ENCODE peak calls at places on chromosomes 5 and 9, in five cellular contexts. S, J, K, L and N are unnamed samples.

GRCh38 chr9:13215791-13216554 is 63.5 kb downstream of the MPDZ start:
- DNase-seq in S (no peak), J (no peak), K (no peak), L (no peak), N (no peak)

GRCh38 chr5:4124201-4124852 is 528.7 kb downstream of the IRX1 start:
- DNase-seq in S (no peak), J (no peak), K (no peak), L (no peak), N (no peak)

GRCh38 chr5:178113841-178114324 is 551 bp downstream of the N4BP3 start:
- DNase-seq in S (no peak), J (no peak), K (no peak), L (no peak), N (no peak)

GRCh38 chr5:6545770-6546690 is 86.8 kb downstream of the NSUN2 start:
- DNase-seq in S (no peak), J (no peak), K (no peak), L (no peak), N (peak; percentile 79)

GRCh38 chr5:154138701-154139100 is 51.8 kb upstream of the GALNT10 start:
- DNase-seq in S (no peak), J (peak; percentile 79), K (no peak), L (no peak), N (peak; percentile 60)

GRCh38 chr5:119290607-119291006 is 65.2 kb upstream of the TNFAIP8 start:
- DNase-seq in S (no peak), J (no peak), K (no peak), L (no peak), N (no peak)

GRCh38 chr9:7363777-7364477 is 435.7 kb downstream of the DMAC1 start:
- DNase-seq in S (no peak), J (no peak), K (no peak), L (no peak), N (no peak)

GRCh38 chr5:1003296-1003937 is 5.2 kb upstream of the NKD2 start:
- DNase-seq in S (peak; percentile 88), J (peak; percentile 15), K (peak; percentile 12), L (no peak), N (no peak)

GRCh38 chr9:10855847-10856246 is 243.0 kb upstream of the PTPRD start:
- DNase-seq in S (no peak), J (no peak), K (no peak), L (no peak), N (no peak)

GRCh38 chr9:124448019-124448418 is 2.2 kb upstream of the ADGRD2 start:
- DNase-seq in S (no peak), J (peak; percentile 89), K (no peak), L (no peak), N (no peak)

GRCh38 chr9:138103111-138103823 is 225.7 kb downstream of the CACNA1B start:
- DNase-seq in S (peak; percentile 2), J (no peak), K (no peak), L (no peak), N (peak; percentile 89)

GRCh38 chr5:54361683-54362411 is 51.5 kb upstream of the ARL15 start:
- DNase-seq in S (no peak), J (no peak), K (no peak), L (no peak), N (no peak)

GRCh38 chr5:136892026-136892425 is 526.7 kb upstream of the TRPC7 start:
- DNase-seq in S (no peak), J (no peak), K (no peak), L (no peak), N (no peak)

GRCh38 chr9:4844031-4844430 is 51.3 kb downstream of the RCL1 start:
- DNase-seq in S (no peak), J (no peak), K (no peak), L (no peak), N (no peak)

GRCh38 chr9:124262596-124263045 is 4.9 kb downstream of the NEK6 start:
- DNase-seq in S (no peak), J (no peak), K (no peak), L (no peak), N (no peak)

GRCh38 chr5:158382473-158382872 is 523.5 kb upstream of the CLINT1 start:
- DNase-seq in S (peak; percentile 4), J (peak; percentile 90), K (peak; percentile 42), L (peak; percentile 44), N (peak; percentile 94)

GRCh38 chr5:4551034-4551433 is 589.1 kb upstream of the ADAMTS16 start:
- DNase-seq in S (no peak), J (no peak), K (no peak), L (no peak), N (no peak)

GRCh38 chr5:147860641-147861025 is 17.9 kb upstream of the SCGB3A2 start:
- DNase-seq in S (no peak), J (no peak), K (no peak), L (no peak), N (no peak)

GRCh38 chr9:121380941-121381340 is 10.9 kb upstream of the STOM start:
- DNase-seq in S (no peak), J (no peak), K (no peak), L (no peak), N (no peak)

GRCh38 chr9:114055061-114055460 is 23.0 kb downstream of the AMBP start:
- DNase-seq in S (no peak), J (no peak), K (no peak), L (no peak), N (no peak)

GRCh38 chr9:18489861-18490260 is 15.9 kb downstream of the ADAMTSL1 start:
- DNase-seq in S (no peak), J (peak; percentile 28), K (no peak), L (no peak), N (no peak)

GRCh38 chr9:133252301-133252776 is 22.7 kb downstream of the ABO start:
- DNase-seq in S (no peak), J (no peak), K (no peak), L (no peak), N (no peak)

GRCh38 chr9:13070612-13071595 is 208.6 kb downstream of the MPDZ start:
- DNase-seq in S (no peak), J (no peak), K (no peak), L (no peak), N (no peak)

GRCh38 chr9:105070176-105070575 is 142.2 kb upstream of the ABCA1 start:
- DNase-seq in S (no peak), J (no peak), K (no peak), L (no peak), N (no peak)

GRCh38 chr5:91443028-91443427 is 59.9 kb upstream of the ARRDC3 start:
- DNase-seq in S (no peak), J (no peak), K (no peak), L (no peak), N (no peak)

GRCh38 chr9:18834740-18835361 is 198.2 kb downstream of the SAXO1 start:
- DNase-seq in S (no peak), J (no peak), K (no peak), L (no peak), N (no peak)

GRCh38 chr9:38227061-38227540 is 158.1 kb upstream of the SHB start:
- DNase-seq in S (peak; percentile 28), J (peak; percentile 18), K (no peak), L (no peak), N (no peak)

GRCh38 chr9:38227656-38228055 is 158.6 kb upstream of the SHB start:
- DNase-seq in S (no peak), J (peak; percentile 16), K (no peak), L (no peak), N (no peak)

GRCh38 chr9:38228331-38229122 is 159.5 kb upstream of the SHB start:
- DNase-seq in S (no peak), J (no peak), K (no peak), L (no peak), N (peak; percentile 53)

GRCh38 chr9:38226491-38226951 is 157.5 kb upstream of the SHB start:
- DNase-seq in S (no peak), J (no peak), K (no peak), L (no peak), N (no peak)

GRCh38 chr9:38224941-38225340 is 155.9 kb upstream of the SHB start:
- DNase-seq in S (no peak), J (no peak), K (no peak), L (no peak), N (no peak)
- H3K4me3 ChIP-seq in S (no peak overlapping the region), J (no peak overlapping the region), K (no peak overlapping the region), L (no peak overlapping the region), N (no peak overlapping the region)

GRCh38 chr5:181031716-181032115 is 8.3 kb upstream of the BTNL9 start:
- DNase-seq in S (no peak), J (no peak), K (no peak), L (no peak), N (peak; percentile 84)

GRCh38 chr5:181027452-181028031 is 12.5 kb upstream of the BTNL9 start:
- DNase-seq in S (no peak), J (no peak), K (no peak), L (no peak), N (no peak)

GRCh38 chr5:181024245-181025029 is 15.6 kb upstream of the BTNL9 start:
- DNase-seq in S (no peak), J (no peak), K (no peak), L (no peak), N (no peak)

DNA sequence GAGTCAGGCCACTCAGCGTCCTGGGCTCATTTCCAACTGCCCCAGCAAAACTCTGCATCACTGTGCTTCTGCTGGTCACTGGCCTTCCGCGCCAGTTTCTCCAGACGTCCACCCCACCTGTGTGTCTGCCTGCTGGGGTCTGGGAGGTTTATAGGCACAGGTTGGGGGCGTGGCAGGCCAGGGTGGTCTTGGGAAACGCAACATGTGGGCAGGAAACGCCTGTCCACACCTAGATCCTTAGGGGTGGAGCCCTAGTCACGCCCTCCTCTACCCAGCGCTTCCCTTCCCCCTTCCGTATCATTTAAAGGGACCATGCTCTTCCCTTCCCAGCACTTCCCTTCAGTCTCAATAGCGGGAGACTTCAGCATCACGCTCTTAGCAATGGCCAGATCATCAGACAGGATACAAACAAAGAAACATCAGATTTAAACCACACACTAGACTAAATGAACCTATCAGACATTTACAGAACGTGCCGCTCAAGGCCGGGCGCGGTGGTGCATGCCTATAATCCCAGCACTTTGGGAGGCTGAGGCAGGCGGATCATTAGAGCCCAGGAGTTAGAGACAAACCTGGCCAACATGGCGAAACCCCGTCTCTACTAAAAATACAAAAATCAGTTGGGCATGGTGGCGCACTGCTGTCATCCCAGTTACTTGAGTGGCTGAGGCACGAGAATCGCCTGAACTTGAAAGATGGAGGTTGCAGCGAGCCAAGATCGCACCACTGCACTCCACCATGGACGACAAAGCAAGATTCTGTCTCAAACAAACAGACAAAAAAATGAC is 11.8 kb upstream of the BTNL9 start:
- DNase-seq in S (no peak), J (no peak), K (no peak), L (no peak), N (peak; percentile 55)
- TF ChIP-seq POLR2A in S (no peak), J (no peak), K (no peak), L (no peak), N (no peak)

DNA sequence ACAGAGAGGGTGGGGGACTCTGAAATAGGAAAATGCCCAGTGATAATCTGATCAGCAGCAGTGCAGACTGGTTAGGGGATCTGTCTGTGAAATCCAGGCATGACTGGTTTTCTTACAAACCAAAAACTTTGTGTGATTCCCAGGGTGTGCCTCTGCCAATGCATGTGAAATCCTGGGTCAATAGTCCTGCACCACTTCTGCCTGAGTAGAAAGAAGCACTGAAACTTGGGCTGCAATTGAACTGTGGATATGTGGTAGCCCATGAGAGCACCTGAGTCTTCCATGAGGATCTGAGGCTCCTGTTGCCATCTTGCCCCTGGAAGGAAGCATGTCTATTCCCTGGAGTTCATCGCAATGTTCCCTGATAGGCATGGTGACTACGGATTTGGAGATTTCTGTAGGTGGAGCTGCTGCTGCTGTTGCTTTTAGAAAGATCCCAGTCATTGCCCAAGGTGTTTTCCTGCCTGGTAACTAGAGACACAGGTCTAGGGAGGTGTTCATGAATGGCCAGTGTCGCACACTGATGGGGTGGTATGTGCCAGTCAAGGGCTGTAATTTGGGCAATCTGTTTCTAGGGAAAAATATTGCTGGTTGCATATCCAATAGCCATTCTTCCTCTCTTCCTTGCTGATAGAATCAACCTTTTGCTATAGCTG is 146.7 kb downstream of the CARTPT start:
- DNase-seq in S (no peak), J (no peak), K (no peak), L (no peak), N (no peak)
- H3K4me3 ChIP-seq in S (no peak overlapping the region), J (no peak overlapping the region), K (no peak overlapping the region), L (no peak overlapping the region), N (no peak overlapping the region)

GRCh38 chr5:140174472-140175366 is at the start of gene CYSTM1:
- DNase-seq in S (peak; percentile 97), J (peak; percentile 98), K (peak; percentile 96), L (peak; percentile 94), N (peak; percentile 98)
- TF ChIP-seq POLR2A in S (peak; percentile 97), J (peak; percentile 52), K (peak; percentile 96), L (peak; percentile 99), N (peak; percentile 84)